ENCODE peak calls at places on chromosomes 4 and X, in five cellular contexts. T is kidney epithelial cell, R is adipocyte, L is choroid plexus epithelial cell, V is tibial artery. D is an unnamed sample.

GRCh38 chrX:64908121-64908520 is 68.1 kb downstream of the ZC4H2 start:
- DNase-seq in R (no peak), T (no peak), L (no peak), V (no peak), D (no peak)

GRCh38 chr4:37243061-37243460 is 1.5 kb upstream of the NWD2 start:
- DNase-seq in L (no peak), T (no peak), R (no peak), V (no peak), D (no peak)

GRCh38 chr4:122912810-122913575 is 9.4 kb downstream of the NUDT6 start:
- DNase-seq in L (no peak), V (no peak), T (no peak), R (no peak), D (no peak)

GRCh38 chr4:98000940-98001339 is 142.3 kb downstream of the STPG2 start:
- DNase-seq in R (no peak), L (no peak), V (no peak), T (no peak), D (no peak)

GRCh38 chr4:148914734-148915133 is 472.5 kb upstream of the NR3C2 start:
- DNase-seq in V (no peak), L (no peak), R (no peak), T (no peak), D (no peak)

GRCh38 chr4:32748061-32748460 is 2027.9 kb downstream of the PCDH7 start:
- DNase-seq in R (no peak), T (no peak), V (no peak), L (no peak), D (no peak)

GRCh38 chrX:100870527-100870926 is 3.6 kb downstream of the NOX1 start:
- DNase-seq in L (no peak), T (no peak), R (no peak), V (no peak), D (no peak)

GRCh38 chrX:39318497-39319343 is 517.5 kb downstream of the MID1IP1 start:
- DNase-seq in R (no peak), L (no peak), T (no peak), V (no peak), D (no peak)

GRCh38 chr4:145828802-145829485 is 109.7 kb downstream of the ZNF827 start:
- DNase-seq in R (no peak), L (no peak), V (no peak), T (no peak), D (no peak)

GRCh38 chr4:181150173-181150572 is 1093.0 kb upstream of the TENM3 start:
- DNase-seq in V (no peak), T (peak), R (no peak), L (no peak), D (no peak)

GRCh38 chrX:13742397-13743176 is 8.0 kb downstream of the OFD1 start:
- DNase-seq in T (no peak), L (no peak), V (no peak), R (no peak), D (no peak)

GRCh38 chr4:78059524-78059889 is 2.4 kb downstream of the FRAS1 start:
- DNase-seq in T (peak), R (peak), V (peak), L (peak), D (peak)

GRCh38 chr4:88526221-88526815 is 2.7 kb upstream of the PYURF start:
- DNase-seq in L (peak), R (peak), T (no peak), V (no peak), D (peak)

GRCh38 chr4:2289955-2290333 is 28.0 kb upstream of the MXD4 start:
- DNase-seq in R (no peak), L (no peak), T (no peak), V (no peak), D (no peak)

GRCh38 chrX:40543661-40544328 is 37.0 kb upstream of the ATP6AP2 start:
- DNase-seq in L (peak), V (no peak), T (peak), R (peak), D (peak)

GRCh38 chr4:39565925-39566630 is 38.8 kb upstream of the UGDH start:
- DNase-seq in R (peak), T (peak), L (peak), V (no peak), D (no peak)

GRCh38 chr4:8274772-8275241 is 5.3 kb downstream of the HTRA3 start:
- DNase-seq in T (no peak), V (peak), L (peak), R (peak), D (no peak)

GRCh38 chr4:1536579-1537409 is 130.6 kb upstream of the NKX1-1 start:
- DNase-seq in L (no peak), T (no peak), V (no peak), R (no peak), D (no peak)

GRCh38 chrX:150092549-150092948 is 154.3 kb upstream of the EOLA2 start:
- DNase-seq in V (no peak), L (no peak), T (no peak), R (no peak), D (no peak)

GRCh38 chrX:39773923-39774803 is 323.6 kb downstream of the BCOR start:
- DNase-seq in R (no peak), V (no peak), T (no peak), L (peak), D (no peak)

GRCh38 chr4:123398151-123398802 is 1.7 kb downstream of the SPRY1 start:
- DNase-seq in V (peak), L (peak), R (peak), T (no peak), D (peak)

GRCh38 chr4:109921384-109921808 is 8.7 kb downstream of the EGF start:
- DNase-seq in L (peak), V (no peak), T (peak), R (peak), D (peak)

GRCh38 chr4:187176261-187176910 is 452.7 kb upstream of the FAT1 start:
- DNase-seq in V (no peak), R (no peak), T (no peak), L (no peak), D (no peak)

DNA sequence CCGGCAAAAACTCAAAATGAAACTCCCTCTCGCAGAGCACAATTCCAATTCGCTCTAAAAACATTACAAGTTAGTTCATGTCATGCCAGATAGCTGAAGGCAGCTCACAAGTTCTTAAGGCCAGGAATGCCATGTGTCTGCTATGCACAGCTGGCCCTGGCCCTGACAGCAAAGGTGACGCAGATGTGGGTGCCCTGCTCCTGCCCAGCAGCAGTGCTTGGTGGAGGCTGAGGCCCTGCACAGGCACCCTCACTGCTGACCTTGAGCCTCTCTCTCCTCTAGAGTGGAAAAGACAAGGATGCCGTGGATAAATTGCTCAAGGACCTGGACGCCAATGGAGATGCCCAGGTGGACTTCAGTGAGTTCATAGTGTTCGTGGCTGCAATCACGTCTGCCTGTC is 2.9 kb downstream of the S100P start:
- DNase-seq in L (no peak), R (no peak), T (no peak), V (no peak), D (no peak)
- H3K4me3 ChIP-seq in L (no peak), R (no peak), T (no peak), V (no peak), D (peak)

GRCh38 chr4:184548651-184549341 is 74.4 kb upstream of the IRF2 start:
- DNase-seq in L (no peak), R (no peak), V (no peak), T (no peak), D (no peak)
- H3K4me3 ChIP-seq in L (no peak), R (no peak), V (no peak), T (no peak), D (no peak)

GRCh38 chrX:114581528-114582263 is 2.2 kb upstream of the HTR2C start:
- DNase-seq in T (no peak), R (no peak), V (no peak), L (no peak), D (no peak)
- H3K4me3 ChIP-seq in T (no peak), R (peak), V (peak), L (no peak), D (no peak)

GRCh38 chr4:121698119-121698732 is 1.4 kb upstream of the ANXA5 start:
- DNase-seq in R (no peak), T (no peak), L (no peak), V (no peak), D (no peak)
- H3K4me3 ChIP-seq in R (peak), T (no peak), L (no peak), V (no peak), D (peak)

GRCh38 chr4:108107729-108108382 is 60.9 kb downstream of the LEF1 start:
- DNase-seq in T (no peak), R (no peak), L (no peak), V (no peak), D (no peak)
- H3K4me3 ChIP-seq in T (no peak), R (no peak), L (no peak), V (no peak), D (no peak)

DNA sequence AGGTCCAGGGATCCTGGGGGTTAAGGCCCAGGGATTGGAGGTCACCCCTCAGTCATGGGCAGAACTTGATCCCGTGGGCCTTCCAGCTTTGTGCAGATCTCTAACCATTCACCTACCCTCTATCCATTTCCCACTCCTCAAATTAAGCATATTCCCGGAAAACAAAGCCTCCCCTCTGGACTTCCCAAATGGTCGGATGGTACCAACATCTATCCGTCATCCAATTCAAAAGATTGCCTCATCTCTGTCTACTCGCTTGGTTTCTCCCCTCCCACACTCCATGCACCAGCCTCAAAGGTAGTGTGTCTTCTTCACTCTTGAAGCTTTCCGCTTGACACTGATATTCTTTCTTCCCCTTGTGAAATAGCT is 473 bp upstream of the BCLAF3 start:
- DNase-seq in R (no peak), L (no peak), V (no peak), T (no peak), D (no peak)
- H3K4me3 ChIP-seq in R (peak), L (peak), V (peak), T (peak), D (peak)